ENCODE peak calls at places on chromosomes 16 and 17, in eight cellular contexts. U, M, W, O, S, N, H and D are unnamed samples.

GRCh38 chr17:66190738-66191606 is 961 bp downstream of the CEP112 start:
- DNase-seq in S (no peak), W (no peak), H (no peak), U (no peak), O (peak), N (no peak), M (peak), D (peak)

GRCh38 chr16:2983706-2984136 is 3.5 kb upstream of the PKMYT1 start:
- DNase-seq in M (peak), N (peak), O (peak), H (no peak), S (no peak), W (peak), U (peak), D (peak)

GRCh38 chr16:11409398-11409797 is 64.1 kb downstream of the RMI2 start:
- DNase-seq in W (no peak), O (no peak), H (no peak), U (no peak), S (no peak), N (no peak), M (peak), D (no peak)

GRCh38 chr17:7835818-7836595 is 2.0 kb downstream of the KDM6B start:
- DNase-seq in M (peak), S (peak), O (no peak), U (peak), N (peak), W (no peak), H (no peak), D (peak)

GRCh38 chr16:50274771-50275415 is 8.5 kb downstream of the ADCY7 start:
- DNase-seq in N (no peak), S (no peak), W (no peak), H (no peak), U (no peak), O (no peak), M (no peak), D (no peak)

GRCh38 chr17:57286372-57287105 is 30.2 kb downstream of the MSI2 start:
- DNase-seq in M (no peak), O (no peak), H (no peak), U (no peak), N (no peak), S (peak), W (no peak), D (no peak)

GRCh38 chr16:68084504-68085258 is 489 bp upstream of the NFATC3 start:
- DNase-seq in M (peak), S (peak), U (peak), O (no peak), H (peak), W (peak), N (peak), D (peak)

GRCh38 chr17:55166506-55166905 is 98.3 kb upstream of the HLF start:
- DNase-seq in U (no peak), O (no peak), W (no peak), M (no peak), N (no peak), S (no peak), H (no peak), D (no peak)

GRCh38 chr17:77526728-77527355 is 386.1 kb downstream of the SEC14L1 start:
- DNase-seq in W (no peak), S (no peak), O (no peak), N (no peak), U (no peak), M (no peak), H (no peak), D (no peak)

GRCh38 chr17:73588291-73589095 is 55.8 kb downstream of the SDK2 start:
- DNase-seq in W (no peak), H (no peak), S (no peak), N (no peak), O (no peak), U (no peak), M (no peak), D (no peak)

GRCh38 chr16:49800441-49800840 is 55.5 kb downstream of the ZNF423 start:
- DNase-seq in W (no peak), M (no peak), U (no peak), S (no peak), O (no peak), H (no peak), N (no peak), D (no peak)

GRCh38 chr17:74325743-74326379 is at the start of gene KIF19:
- DNase-seq in W (peak), N (peak), U (peak), M (no peak), S (peak), H (peak), O (no peak), D (no peak)

GRCh38 chr17:28406478-28406824 is 439 bp upstream of the SLC46A1 start:
- DNase-seq in H (no peak), W (no peak), O (no peak), S (no peak), U (no peak), M (no peak), N (no peak), D (peak)

GRCh38 chr17:63700528-63701441 is 860 bp upstream of the LIMD2 start:
- DNase-seq in W (no peak), S (no peak), M (peak), U (peak), H (no peak), N (peak), O (no peak), D (peak)

GRCh38 chr16:9521749-9522370 is 430.4 kb downstream of the HAPSTR1 start:
- DNase-seq in U (no peak), O (no peak), S (no peak), W (no peak), N (no peak), H (no peak), M (no peak), D (no peak)

GRCh38 chr17:9226794-9227135 is 205.5 kb downstream of the NTN1 start:
- DNase-seq in S (no peak), O (no peak), M (no peak), W (no peak), U (no peak), N (no peak), H (no peak), D (no peak)

GRCh38 chr16:75108792-75109731 is 7.5 kb downstream of the LDHD start:
- DNase-seq in M (peak), U (peak), H (peak), O (peak), N (peak), S (peak), W (peak), D (peak)

GRCh38 chr17:61837175-61838051 is 25.9 kb downstream of the BRIP1 start:
- DNase-seq in W (peak), U (peak), S (peak), N (peak), H (peak), M (peak), O (peak), D (peak)

GRCh38 chr17:28345420-28346198 is 10.0 kb downstream of the TNFAIP1 start:
- DNase-seq in W (no peak), S (no peak), H (no peak), U (no peak), N (no peak), M (no peak), O (no peak), D (no peak)

GRCh38 chr17:40550608-40551007 is 14.7 kb downstream of the CCR7 start:
- DNase-seq in N (no peak), S (no peak), O (no peak), W (no peak), M (peak), U (no peak), H (no peak), D (no peak)

GRCh38 chr16:68402748-68403040 is 45.6 kb downstream of the SMPD3 start:
- DNase-seq in U (no peak), S (no peak), W (no peak), M (no peak), N (no peak), O (no peak), H (no peak), D (no peak)

GRCh38 chr17:79154446-79154845 is 79.8 kb downstream of the ENGASE start:
- DNase-seq in O (no peak), U (no peak), S (no peak), M (no peak), W (no peak), H (no peak), N (no peak), D (peak)

GRCh38 chr17:29084476-29085148 is 41.7 kb downstream of the PIPOX start:
- DNase-seq in N (no peak), H (no peak), W (no peak), U (no peak), O (no peak), S (no peak), M (peak), D (no peak)

GRCh38 chr16:71230122-71230845 is at the start of gene HYDIN:
- DNase-seq in S (no peak), N (peak), M (peak), U (no peak), H (no peak), O (peak), W (no peak), D (no peak)

GRCh38 chr16:4376126-4376819 is 4.6 kb downstream of the VASN start:
- DNase-seq in M (peak), S (peak), N (peak), O (peak), H (no peak), U (no peak), W (no peak), D (peak)

GRCh38 chr17:7846765-7847661 is 7.9 kb upstream of the TMEM88 start:
- DNase-seq in N (no peak), U (no peak), M (no peak), H (no peak), W (no peak), S (no peak), O (no peak), D (no peak)

GRCh38 chr17:14302421-14303099 is 1.7 kb downstream of the HS3ST3B1 start:
- DNase-seq in O (no peak), S (peak), M (peak), W (peak), N (peak), H (peak), U (peak), D (peak)

GRCh38 chr16:55364811-55365210 is 40.8 kb downstream of the IRX6 start:
- DNase-seq in N (no peak), W (no peak), O (no peak), H (no peak), S (no peak), M (no peak), U (no peak), D (no peak)

GRCh38 chr16:64629622-64630021 is 492.2 kb downstream of the CDH11 start:
- DNase-seq in M (no peak), H (no peak), W (no peak), N (no peak), U (no peak), O (no peak), S (no peak), D (no peak)

GRCh38 chr16:89951509-89951908 is 3.0 kb downstream of the DEF8 start:
- DNase-seq in M (no peak), W (no peak), N (no peak), U (no peak), S (no peak), H (no peak), O (no peak), D (no peak)

GRCh38 chr16:49484454-49484853 is 110.8 kb downstream of the C16orf78 start:
- DNase-seq in N (peak), O (no peak), M (no peak), U (no peak), S (peak), W (no peak), H (no peak), D (peak)

GRCh38 chr17:15289285-15290185 is 24.4 kb upstream of the PMP22 start:
- DNase-seq in N (no peak), W (no peak), H (no peak), M (peak), O (no peak), U (no peak), S (no peak), D (no peak)

GRCh38 chr17:31522987-31523495 is 131.6 kb downstream of the RAB11FIP4 start:
- DNase-seq in N (no peak), U (no peak), O (no peak), H (no peak), S (no peak), W (no peak), M (no peak), D (no peak)

GRCh38 chr16:12458591-12459400 is 344.9 kb downstream of the CPPED1 start:
- DNase-seq in S (no peak), M (no peak), U (no peak), W (no peak), H (no peak), O (no peak), N (no peak), D (no peak)

GRCh38 chr17:58352843-58353719 is 1.1 kb upstream of the SUPT4H1 start:
- DNase-seq in M (peak), H (no peak), U (no peak), W (no peak), O (no peak), S (no peak), N (peak), D (peak)

GRCh38 chr17:74646231-74646630 is 22.7 kb upstream of the CD300E start:
- DNase-seq in N (peak), H (no peak), W (no peak), U (no peak), S (no peak), M (no peak), O (peak), D (peak)